ENCODE peak calls at places on chromosomes 13 and 19, in four cellular contexts. M is IMR-90, K is adrenal gland, B is heart left ventricle. P is an unnamed sample.

GRCh38 chr19:33247441-33247819 is 21.8 kb upstream of the SLC7A10 start:
- DNase-seq in M (no peak), K (no peak), B (no peak), P (no peak)

GRCh38 chr13:23867027-23867491 is 22.1 kb downstream of the MIPEP start:
- DNase-seq in M (peak), K (no peak), B (no peak), P (peak)

GRCh38 chr13:97727991-97728390 is 225.5 kb upstream of the IPO5 start:
- DNase-seq in M (no peak), K (no peak), B (no peak), P (no peak)

GRCh38 chr19:32404213-32404938 is 1.2 kb upstream of the DPY19L3 start:
- DNase-seq in M (no peak), K (no peak), B (no peak), P (no peak)

GRCh38 chr19:33458807-33459206 is 62.8 kb downstream of the PEPD start:
- DNase-seq in M (no peak), K (no peak), B (no peak), P (no peak)

GRCh38 chr13:106401081-106401480 is 134.4 kb downstream of the EFNB2 start:
- DNase-seq in M (no peak), K (no peak), B (no peak), P (no peak)

GRCh38 chr13:28568286-28568685 is 73.4 kb upstream of the FLT1 start:
- DNase-seq in M (peak), K (peak), B (peak), P (peak)

GRCh38 chr19:10255358-10255757 is 3.3 kb downstream of the MRPL4 start:
- DNase-seq in M (no peak), K (no peak), B (no peak), P (no peak)

GRCh38 chr13:94579063-94579462 is 16.9 kb downstream of the TGDS start:
- DNase-seq in M (no peak), K (no peak), B (no peak), P (no peak)

GRCh38 chr13:23956106-23956505 is 58.8 kb upstream of the C1QTNF9B start:
- DNase-seq in M (peak), K (no peak), B (no peak), P (no peak)

GRCh38 chr13:32537580-32538233 is 888 bp downstream of the N4BP2L2 start:
- DNase-seq in M (no peak), K (peak), B (peak), P (peak)

GRCh38 chr13:108200781-108201398 is 14.4 kb downstream of the LIG4 start:
- DNase-seq in M (peak), K (no peak), B (no peak), P (no peak)

GRCh38 chr19:47643281-47643680 is 34.3 kb downstream of the BICRA start:
- DNase-seq in M (no peak), K (no peak), B (no peak), P (no peak)

GRCh38 chr13:97856001-97856675 is 97.3 kb upstream of the IPO5 start:
- DNase-seq in M (no peak), K (peak), B (peak), P (no peak)

GRCh38 chr19:6270822-6271221 is 9.0 kb downstream of the MLLT1 start:
- DNase-seq in M (no peak), K (no peak), B (no peak), P (no peak)

GRCh38 chr19:6272411-6272791 is 7.4 kb downstream of the MLLT1 start:
- DNase-seq in M (no peak), K (no peak), B (no peak), P (no peak)

GRCh38 chr19:6271251-6271650 is 8.5 kb downstream of the MLLT1 start:
- DNase-seq in M (peak), K (no peak), B (no peak), P (no peak)

GRCh38 chr19:6272913-6273600 is 6.7 kb downstream of the MLLT1 start:
- DNase-seq in M (no peak), K (no peak), B (no peak), P (no peak)

DNA sequence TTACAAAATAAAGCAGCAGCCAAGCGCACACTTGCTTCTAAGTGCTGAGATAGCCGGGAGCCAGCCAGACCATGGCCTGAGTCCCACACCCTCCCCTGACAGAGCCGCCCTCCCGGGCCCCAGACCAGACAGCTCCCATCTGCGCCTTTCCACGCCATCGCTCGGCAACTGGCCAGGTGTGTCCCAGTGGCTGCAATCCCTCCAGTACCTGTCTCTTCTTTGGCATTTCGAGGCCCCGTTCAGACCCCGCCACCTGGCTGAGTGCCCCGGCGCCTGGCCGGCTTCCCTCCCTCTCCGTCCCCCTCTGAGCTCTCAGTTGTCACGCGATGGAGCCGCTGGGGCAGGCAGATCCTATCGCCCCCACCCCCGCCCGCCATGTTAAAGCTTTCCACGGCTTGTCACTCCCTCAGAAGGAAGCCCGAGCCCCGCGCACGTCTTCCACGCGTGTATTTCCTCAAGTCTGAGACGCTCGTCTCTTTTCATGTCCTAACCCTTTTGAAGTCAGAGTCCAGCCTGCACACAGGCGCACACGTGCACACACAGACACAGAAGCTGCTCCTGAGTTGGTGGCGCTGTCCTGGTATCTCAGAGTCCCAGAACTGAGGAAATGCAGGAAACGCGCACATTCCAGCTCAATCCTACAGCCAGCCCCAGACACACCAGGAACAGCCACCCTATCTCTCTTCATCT is 7.9 kb downstream of the MLLT1 start:
- DNase-seq in M (peak), K (peak), B (peak), P (no peak)
- TF ChIP-seq POLR2A in M (peak), K (no peak), B (no peak), P (no peak)

GRCh38 chr19:1590641-1591397 is 1.8 kb downstream of the MBD3 start:
- DNase-seq in M (no peak), K (no peak), B (no peak), P (peak)

GRCh38 chr19:1591421-1592022 is 1.1 kb downstream of the MBD3 start:
- DNase-seq in M (no peak), K (no peak), B (no peak), P (no peak)

GRCh38 chr19:1587872-1588271 is 4.8 kb downstream of the MBD3 start:
- DNase-seq in M (no peak), K (no peak), B (no peak), P (no peak)

GRCh38 chr19:1592755-1593628 is at the start of gene MBD3:
- DNase-seq in M (peak), K (peak), B (peak), P (peak)

GRCh38 chr19:1592023-1592754 is 476 bp downstream of the MBD3 start:
- DNase-seq in M (peak), K (peak), B (peak), P (peak)
- TF ChIP-seq POLR2A in M (peak), K (peak), B (no peak), P (peak)

GRCh38 chr13:110886475-110887241 is 28.2 kb downstream of the ANKRD10 start:
- DNase-seq in M (no peak), K (no peak), B (no peak), P (no peak)
- TF ChIP-seq POLR2A in M (no peak), K (no peak), B (no peak), P (no peak)

DNA sequence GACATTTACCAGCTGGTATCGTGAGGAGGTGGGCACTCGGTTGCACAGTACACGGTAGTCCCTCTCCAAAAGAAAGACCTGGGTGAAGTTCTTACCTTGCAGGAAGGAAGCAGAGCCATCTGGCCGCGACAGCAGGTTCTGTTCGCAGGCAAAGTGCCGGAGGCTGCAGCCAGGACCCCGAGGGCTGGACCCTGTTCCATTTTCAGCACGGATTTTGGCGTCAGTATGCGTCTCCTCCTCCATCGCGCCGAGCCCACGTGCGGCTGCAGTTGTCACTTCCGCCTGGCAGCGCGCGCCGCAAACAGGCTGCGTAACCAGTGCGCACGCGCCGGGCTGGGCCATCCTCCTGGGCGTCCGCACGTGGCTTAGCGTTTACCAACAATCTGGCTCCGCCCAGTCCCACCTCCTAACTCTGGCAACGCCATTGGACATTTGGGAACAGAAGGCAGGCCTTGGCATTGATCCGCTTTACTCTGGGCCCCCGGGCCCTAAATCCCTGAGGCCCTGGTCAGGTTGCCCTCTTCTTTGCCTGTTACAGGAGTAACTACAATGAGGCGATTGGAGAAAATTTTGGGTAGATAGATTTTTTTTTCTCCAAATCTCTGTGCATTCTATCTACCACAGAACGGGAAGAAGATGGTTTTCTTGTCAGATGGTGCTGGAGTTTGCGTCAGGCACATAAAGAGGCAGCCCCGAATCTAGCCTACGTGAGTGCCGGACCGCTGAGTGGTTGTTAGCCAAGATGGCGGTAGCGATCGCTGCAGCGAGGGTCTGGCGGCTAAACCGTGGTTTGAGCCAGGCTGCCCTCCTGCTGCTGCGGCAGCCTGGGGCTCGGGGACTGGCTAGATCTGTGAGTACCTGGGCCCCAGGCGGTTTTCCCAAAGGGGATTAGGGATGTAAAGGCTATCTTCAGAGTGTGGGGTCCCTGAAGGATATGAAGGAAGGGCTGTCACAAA is at the start of the genes BCKDHA and EXOSC5:
- DNase-seq in M (peak), K (peak), B (peak), P (peak)
- TF ChIP-seq POLR2A in M (peak), K (no peak), B (no peak), P (peak)

DNA sequence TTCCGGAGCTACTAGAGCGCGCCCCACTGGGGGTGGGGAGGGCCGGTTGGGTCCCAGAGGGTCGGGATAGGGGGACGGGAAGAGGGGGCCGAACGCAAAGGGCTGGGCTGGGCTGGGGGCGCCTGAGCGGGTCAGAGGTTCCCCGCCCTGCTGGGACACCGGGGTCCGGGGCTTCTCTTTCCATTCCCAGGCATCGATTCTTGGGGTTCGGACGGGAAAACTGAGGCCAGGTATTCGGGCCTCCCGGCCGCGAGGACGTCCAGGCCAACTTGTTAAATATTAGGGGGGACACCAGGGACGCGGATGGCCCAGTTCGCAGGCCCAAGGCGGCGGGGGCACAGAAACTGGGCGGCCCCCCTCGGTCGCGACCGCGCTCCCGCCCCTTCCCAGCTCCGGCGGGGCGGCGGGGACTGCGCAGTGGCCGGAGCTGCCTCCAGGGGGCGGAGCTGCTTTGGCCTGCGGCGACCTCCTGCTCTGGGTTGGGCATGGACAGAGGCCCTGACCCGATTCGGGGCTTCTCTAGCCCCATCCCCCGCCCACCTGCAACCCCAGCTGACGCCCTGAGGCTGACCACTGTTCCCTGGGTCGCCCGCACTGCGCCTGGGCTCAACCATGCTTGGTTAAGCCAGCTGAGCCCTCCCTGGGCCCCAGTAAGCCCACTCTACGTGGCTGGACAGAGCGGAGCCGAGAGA is 1.2 kb upstream of the KLF16 start:
- DNase-seq in M (peak), K (peak), B (peak), P (peak)
- TF ChIP-seq POLR2A in M (peak), K (no peak), B (no peak), P (peak)

GRCh38 chr13:49097374-49097773 is 121.7 kb downstream of the FNDC3A start:
- DNase-seq in M (peak), K (no peak), B (no peak), P (no peak)

GRCh38 chr13:49099513-49099877 is 120.6 kb upstream of the MLNR start:
- DNase-seq in M (no peak), K (no peak), B (no peak), P (no peak)

GRCh38 chr13:49100637-49101570 is 119.2 kb upstream of the MLNR start:
- DNase-seq in M (no peak), K (no peak), B (no peak), P (no peak)

GRCh38 chr13:49098198-49098597 is 121.9 kb upstream of the MLNR start:
- DNase-seq in M (peak), K (peak), B (peak), P (peak)

DNA sequence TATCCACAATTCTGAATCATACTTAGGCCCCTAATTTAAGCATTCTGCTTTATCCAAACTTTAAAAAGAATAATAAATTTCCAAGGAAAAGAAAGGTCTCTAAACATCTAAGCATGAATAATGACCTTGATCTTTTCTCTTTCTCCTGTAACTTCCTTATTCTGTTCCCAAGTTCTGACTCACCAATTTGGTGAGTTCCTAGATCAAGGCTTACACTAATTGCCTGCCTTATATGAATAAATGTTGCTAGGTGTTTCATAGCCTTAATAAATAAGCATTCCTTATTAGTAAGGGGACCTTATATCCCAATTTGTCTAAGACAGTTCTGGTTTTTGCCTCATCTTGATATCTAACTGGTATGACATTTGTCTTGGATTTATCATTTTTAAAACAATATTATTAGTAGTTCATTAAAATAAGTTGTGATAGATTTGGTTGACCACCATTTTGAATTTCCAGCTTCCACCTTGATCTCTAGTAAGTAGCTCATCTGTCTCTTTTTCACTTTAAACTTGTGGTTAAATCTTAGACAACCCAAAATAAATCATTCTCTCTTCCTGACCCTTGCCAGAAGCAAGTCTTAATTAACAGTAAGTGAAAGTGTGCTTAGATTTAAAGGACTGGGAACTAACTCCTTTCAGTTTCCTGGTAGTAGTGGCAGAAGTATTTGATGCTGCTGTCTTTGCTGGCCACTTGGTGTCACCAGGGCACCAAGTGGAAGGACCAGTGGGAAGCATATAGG is 121.2 kb upstream of the MLNR start:
- DNase-seq in M (no peak), K (no peak), B (no peak), P (peak)
- TF ChIP-seq POLR2A in M (no peak), K (no peak), B (no peak), P (no peak)

P was measured in erythroblast.